ENCODE peak calls at places on chromosomes 12 and 14, in four cellular contexts. One of them, this sample, is unnamed.
A peak's percentile ranks its signal among the peaks of the same experiment; 100 is the strongest.

GRCh38 chr12:22447223-22447622 is 97.1 kb downstream of the C2CD5 start:
- DNase-seq in A673: no peak
- DNase-seq in aorta: no peak
- DNase-seq in suprapubic skin: no peak
- DNase-seq in this sample: no peak

GRCh38 chr12:51694146-51694545 is 103.1 kb downstream of the SCN8A start:
- DNase-seq in aorta: no peak
- DNase-seq in suprapubic skin: no peak
- DNase-seq in A673: no peak
- DNase-seq in this sample: no peak

GRCh38 chr12:49187184-49187583 is 1.7 kb downstream of the TUBA1A start:
- DNase-seq in suprapubic skin: peak; percentile 78
- DNase-seq in aorta: peak; percentile 66
- DNase-seq in A673: peak; percentile 52
- DNase-seq in this sample: peak; percentile 59

GRCh38 chr12:95997911-95998510 is 1.9 kb upstream of the HAL start:
- DNase-seq in suprapubic skin: no peak
- DNase-seq in A673: no peak
- DNase-seq in aorta: no peak
- DNase-seq in this sample: no peak

GRCh38 chr12:25347716-25348261 is 97.1 kb upstream of the KRAS start:
- DNase-seq in suprapubic skin: no peak
- DNase-seq in aorta: no peak
- DNase-seq in A673: no peak
- DNase-seq in this sample: no peak

GRCh38 chr14:31410048-31410654 is 10.2 kb downstream of the HEATR5A start:
- DNase-seq in aorta: no peak
- DNase-seq in A673: no peak
- DNase-seq in suprapubic skin: no peak
- DNase-seq in this sample: no peak

GRCh38 chr12:108649668-108650067 is 16.0 kb upstream of the SELPLG start:
- DNase-seq in A673: no peak
- DNase-seq in aorta: no peak
- DNase-seq in suprapubic skin: no peak
- DNase-seq in this sample: no peak

GRCh38 chr12:99450231-99450630 is 197.3 kb upstream of the GARIN6 start:
- DNase-seq in suprapubic skin: no peak
- DNase-seq in aorta: no peak
- DNase-seq in A673: no peak
- DNase-seq in this sample: no peak

GRCh38 chr12:111063296-111064026 is 143.1 kb upstream of the MYL2 start:
- DNase-seq in aorta: peak; percentile 28
- DNase-seq in suprapubic skin: no peak
- DNase-seq in A673: no peak
- DNase-seq in this sample: no peak

GRCh38 chr14:70061108-70061507 is 127.6 kb downstream of the SLC8A3 start:
- DNase-seq in suprapubic skin: no peak
- DNase-seq in aorta: no peak
- DNase-seq in A673: no peak
- DNase-seq in this sample: no peak

GRCh38 chr12:50620050-50620974 is 115.5 kb downstream of the DIP2B start:
- DNase-seq in A673: peak; percentile 61
- DNase-seq in aorta: no peak
- DNase-seq in suprapubic skin: no peak
- DNase-seq in this sample: peak; percentile 21

GRCh38 chr14:77760381-77761204 is at the start of gene SNW1:
- DNase-seq in suprapubic skin: peak; percentile 95
- DNase-seq in A673: peak; percentile 98
- DNase-seq in aorta: peak; percentile 95
- DNase-seq in this sample: peak; percentile 94

GRCh38 chr12:113239288-113239771 is 18.1 kb downstream of the TPCN1 start:
- DNase-seq in aorta: no peak
- DNase-seq in suprapubic skin: peak; percentile 60
- DNase-seq in A673: no peak
- DNase-seq in this sample: no peak

GRCh38 chr12:128929046-128929445 is 75.8 kb downstream of the GLT1D1 start:
- DNase-seq in suprapubic skin: no peak
- DNase-seq in aorta: no peak
- DNase-seq in A673: no peak
- DNase-seq in this sample: no peak

GRCh38 chr12:33828326-33828725 is 194.0 kb upstream of the ALG10 start:
- DNase-seq in A673: no peak
- DNase-seq in aorta: no peak
- DNase-seq in suprapubic skin: no peak
- DNase-seq in this sample: no peak

GRCh38 chr12:39866135-39866534 is 239.7 kb downstream of the SLC2A13 start:
- DNase-seq in aorta: no peak
- DNase-seq in A673: no peak
- DNase-seq in suprapubic skin: no peak
- DNase-seq in this sample: no peak

GRCh38 chr14:93301821-93302447 is 30.9 kb downstream of the BTBD7 start:
- DNase-seq in aorta: no peak
- DNase-seq in A673: no peak
- DNase-seq in suprapubic skin: no peak
- DNase-seq in this sample: no peak

GRCh38 chr12:108478611-108479010 is 36.5 kb upstream of the FICD start:
- DNase-seq in aorta: no peak
- DNase-seq in suprapubic skin: no peak
- DNase-seq in A673: peak; percentile 39
- DNase-seq in this sample: no peak

GRCh38 chr12:120117961-120118709 is 1.6 kb upstream of the RAB35 start:
- DNase-seq in A673: peak; percentile 20
- DNase-seq in aorta: no peak
- DNase-seq in suprapubic skin: no peak
- DNase-seq in this sample: no peak

GRCh38 chr14:89572566-89573398 is 155.7 kb upstream of the FOXN3 start:
- DNase-seq in suprapubic skin: no peak
- DNase-seq in A673: no peak
- DNase-seq in aorta: no peak
- DNase-seq in this sample: no peak

GRCh38 chr14:100129161-100129589 is 30.3 kb downstream of the DEGS2 start:
- DNase-seq in A673: no peak
- DNase-seq in aorta: no peak
- DNase-seq in suprapubic skin: no peak
- DNase-seq in this sample: no peak

GRCh38 chr12:130992979-130993538 is 39.4 kb downstream of the ADGRD1 start:
- DNase-seq in aorta: no peak
- DNase-seq in suprapubic skin: no peak
- DNase-seq in A673: no peak
- DNase-seq in this sample: no peak

GRCh38 chr14:23601845-23602180 is 23.2 kb upstream of the JPH4 start:
- DNase-seq in suprapubic skin: no peak
- DNase-seq in aorta: no peak
- DNase-seq in A673: no peak
- DNase-seq in this sample: no peak

GRCh38 chr14:68146812-68147211 is 327.2 kb downstream of the RAD51B start:
- DNase-seq in aorta: no peak
- DNase-seq in A673: peak; percentile 49
- DNase-seq in suprapubic skin: no peak
- DNase-seq in this sample: no peak

GRCh38 chr12:120925740-120926563 is 21.8 kb upstream of the SPPL3 start:
- DNase-seq in aorta: no peak
- DNase-seq in suprapubic skin: no peak
- DNase-seq in A673: no peak
- DNase-seq in this sample: no peak

GRCh38 chr12:54989829-54990228 is 5.3 kb upstream of the TESPA1 start:
- DNase-seq in aorta: no peak
- DNase-seq in A673: no peak
- DNase-seq in suprapubic skin: no peak
- DNase-seq in this sample: no peak

GRCh38 chr12:32273712-32274111 is 125.6 kb upstream of the FGD4 start:
- DNase-seq in suprapubic skin: no peak
- DNase-seq in A673: no peak
- DNase-seq in aorta: no peak
- DNase-seq in this sample: no peak

GRCh38 chr12:132284071-132284492 is 45.3 kb downstream of the GALNT9 start:
- DNase-seq in aorta: no peak
- DNase-seq in suprapubic skin: no peak
- DNase-seq in A673: peak; percentile 45
- DNase-seq in this sample: peak; percentile 35

GRCh38 chr12:6180300-6181051 is 19.7 kb upstream of the CD9 start:
- DNase-seq in suprapubic skin: no peak
- DNase-seq in aorta: peak; percentile 84
- DNase-seq in A673: no peak
- DNase-seq in this sample: peak; percentile 88

GRCh38 chr12:5965950-5966383 is 20.9 kb upstream of the ANO2 start:
- DNase-seq in suprapubic skin: no peak
- DNase-seq in aorta: no peak
- DNase-seq in A673: peak; percentile 73
- DNase-seq in this sample: peak; percentile 41

GRCh38 chr12:116053479-116054195 is 223.9 kb downstream of the MED13L start:
- DNase-seq in A673: no peak
- DNase-seq in suprapubic skin: peak; percentile 70
- DNase-seq in aorta: peak; percentile 59
- DNase-seq in this sample: peak; percentile 71

GRCh38 chr14:73750161-73750901 is 36.1 kb upstream of the PNMA1 start:
- DNase-seq in A673: no peak
- DNase-seq in suprapubic skin: no peak
- DNase-seq in aorta: no peak
- DNase-seq in this sample: no peak

GRCh38 chr12:101891462-101891971 is 14.1 kb downstream of the DRAM1 start:
- DNase-seq in A673: peak; percentile 96
- DNase-seq in aorta: peak; percentile 73
- DNase-seq in suprapubic skin: no peak
- DNase-seq in this sample: no peak

GRCh38 chr12:131287938-131288797 is 334.5 kb downstream of the ADGRD1 start:
- DNase-seq in A673: no peak
- DNase-seq in suprapubic skin: peak; percentile 27
- DNase-seq in aorta: no peak
- DNase-seq in this sample: no peak

GRCh38 chr14:92675421-92675820 is 73.0 kb downstream of the LGMN start:
- DNase-seq in A673: no peak
- DNase-seq in suprapubic skin: no peak
- DNase-seq in aorta: peak; percentile 33
- DNase-seq in this sample: no peak

GRCh38 chr14:103879570-103880333 is 32.4 kb upstream of the PPP1R13B start:
- DNase-seq in aorta: no peak
- DNase-seq in suprapubic skin: peak; percentile 64
- DNase-seq in A673: no peak
- DNase-seq in this sample: peak; percentile 83

GRCh38 chr14:24818054-24818822 is 184.2 kb upstream of the GZMB start:
- DNase-seq in A673: no peak
- DNase-seq in aorta: no peak
- DNase-seq in suprapubic skin: no peak
- DNase-seq in this sample: no peak

DNA sequence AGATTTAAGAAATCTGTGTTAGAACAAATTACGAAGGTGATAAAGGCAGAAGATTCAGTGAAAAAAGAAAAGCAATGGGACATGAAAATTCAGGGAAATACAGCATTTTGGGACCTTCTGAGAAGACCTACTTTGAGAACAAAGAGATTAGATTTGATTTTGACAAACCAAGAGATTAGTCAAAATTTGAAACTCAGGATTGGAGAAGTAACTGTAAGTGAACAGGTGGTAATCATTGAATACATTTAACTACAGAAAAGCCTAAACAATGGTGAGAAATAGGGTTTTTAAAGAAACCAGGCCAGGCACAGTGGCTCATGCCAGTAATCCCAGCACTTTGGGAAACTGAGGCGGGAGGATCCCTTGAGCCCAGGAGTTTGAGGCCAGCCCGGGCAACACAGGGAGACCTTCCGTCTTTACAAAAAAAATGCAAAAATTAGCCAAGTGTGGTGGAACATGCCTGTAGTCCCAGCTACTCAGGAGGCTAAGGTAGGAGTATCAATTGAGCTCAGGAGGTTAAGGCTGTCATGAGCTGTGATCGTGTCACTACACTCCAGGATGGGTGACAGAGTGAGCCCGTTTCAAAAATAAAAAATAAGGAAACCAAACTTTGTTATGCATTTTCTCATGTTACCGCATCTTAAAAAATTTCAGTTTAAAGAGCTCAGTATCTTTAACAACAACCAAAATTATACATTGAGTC is 8.9 kb upstream of the SAV1 start:
- DNase-seq in aorta: no peak
- DNase-seq in A673: no peak
- DNase-seq in suprapubic skin: no peak
- DNase-seq in this sample: no peak
- H3K4me3 ChIP-seq in aorta: no peak overlapping the region
- H3K4me3 ChIP-seq in A673: no peak overlapping the region
- H3K4me3 ChIP-seq in suprapubic skin: no peak overlapping the region
- H3K4me3 ChIP-seq in this sample: no peak overlapping the region

GRCh38 chr14:105495101-105495989 is 4.3 kb downstream of the TEDC1 start:
- DNase-seq in aorta: peak; percentile 53
- DNase-seq in suprapubic skin: peak; percentile 67
- DNase-seq in A673: no peak
- DNase-seq in this sample: no peak
- H3K4me1 ChIP-seq in aorta: no peaks in the 10 kb centered on the region
- H3K4me1 ChIP-seq in suprapubic skin: peaks cover 31% of the 10 kb centered on the region
- H3K4me1 ChIP-seq in A673: peaks cover 4% of the 10 kb centered on the region
- H3K4me1 ChIP-seq in this sample: no peaks in the 10 kb centered on the region

DNA sequence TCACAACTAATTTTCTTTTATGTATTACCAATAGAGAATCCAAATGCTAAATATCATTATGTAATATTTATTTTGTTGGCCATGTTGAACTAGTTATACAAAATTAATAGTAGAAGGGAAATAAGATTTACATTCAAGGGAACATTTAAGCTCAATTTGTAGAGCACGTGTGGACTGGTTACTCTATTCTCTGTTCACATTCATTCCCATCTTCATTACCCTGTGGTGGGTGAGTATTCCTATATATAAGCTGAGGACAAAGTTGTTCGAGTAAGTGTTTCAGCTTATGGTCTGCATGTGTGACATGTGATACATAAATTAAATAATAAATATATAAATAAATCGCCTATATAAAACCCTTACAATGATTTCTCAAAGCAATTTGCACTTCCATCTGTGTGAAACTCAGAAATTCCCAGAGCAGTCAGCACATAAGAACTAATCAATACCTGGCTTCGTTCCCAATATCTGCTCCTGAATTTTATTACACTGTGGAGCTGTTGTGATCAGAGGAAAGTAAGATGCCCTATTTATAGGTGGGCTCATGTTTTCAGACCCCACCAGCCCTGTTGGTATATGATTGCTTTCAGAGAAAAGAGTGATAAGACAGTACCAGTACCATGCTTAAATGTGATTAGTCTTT is 308.2 kb upstream of the DCN start:
- DNase-seq in A673: no peak
- DNase-seq in aorta: no peak
- DNase-seq in suprapubic skin: no peak
- DNase-seq in this sample: no peak
- H3K27ac ChIP-seq in A673: no peak overlapping the region
- H3K27ac ChIP-seq in aorta: no peak overlapping the region
- H3K27ac ChIP-seq in suprapubic skin: no peak overlapping the region
- H3K27ac ChIP-seq in this sample: no peak overlapping the region

GRCh38 chr12:76238688-76239087 is 109.5 kb downstream of the BBS10 start:
- DNase-seq in suprapubic skin: no peak
- DNase-seq in aorta: no peak
- DNase-seq in A673: no peak
- DNase-seq in this sample: no peak
- H3K4me3 ChIP-seq in suprapubic skin: no peak overlapping the region
- H3K4me3 ChIP-seq in aorta: no peak overlapping the region
- H3K4me3 ChIP-seq in A673: no peak overlapping the region
- H3K4me3 ChIP-seq in this sample: no peak overlapping the region

This sample was measured in right cardiac atrium.